ENCODE peak calls at places on chromosomes 3 and 15, in nine cellular contexts. F, J, X, U, H, S, T, R and O are unnamed samples.

GRCh38 chr3:116165190-116165589 is 280.1 kb downstream of the LSAMP start:
- DNase-seq in J (no peak), H (no peak), F (no peak), S (no peak), R (no peak), T (no peak), U (peak; percentile 71), X (no peak), O (no peak)

GRCh38 chr15:92819312-92820232 is 80.6 kb upstream of the CHD2 start:
- DNase-seq in U (no peak), X (no peak), H (no peak), T (no peak), R (no peak), F (no peak), J (no peak), S (no peak), O (no peak)

GRCh38 chr3:159860727-159861126 is 127.9 kb upstream of the IL12A start:
- DNase-seq in F (peak; percentile 11), R (no peak), H (no peak), U (no peak), S (peak; percentile 55), X (no peak), T (no peak), J (no peak), O (no peak)

GRCh38 chr3:173650596-173650995 is 253.1 kb downstream of the NLGN1 start:
- DNase-seq in T (no peak), R (no peak), X (no peak), J (no peak), S (no peak), F (no peak), H (no peak), U (no peak), O (no peak)

GRCh38 chr3:43296565-43296964 is 10.2 kb downstream of the SNRK start:
- DNase-seq in T (no peak), S (peak; percentile 48), U (no peak), H (no peak), X (peak; percentile 74), J (peak; percentile 58), R (peak; percentile 33), F (peak; percentile 70), O (no peak)

GRCh38 chr3:194447161-194447560 is 39.6 kb downstream of the ATP13A3 start:
- DNase-seq in X (no peak), T (no peak), J (no peak), U (peak; percentile 37), H (no peak), R (no peak), S (no peak), F (no peak), O (no peak)

GRCh38 chr3:15098503-15099363 is at the start of gene RBSN:
- DNase-seq in S (peak; percentile 94), J (peak; percentile 98), X (peak; percentile 97), U (peak; percentile 85), F (peak; percentile 92), R (peak; percentile 94), H (peak; percentile 96), T (peak; percentile 88), O (peak; percentile 90)

GRCh38 chr3:143974181-143974876 is 2.7 kb downstream of the DIPK2A start:
- DNase-seq in F (no peak), R (no peak), H (no peak), J (no peak), T (no peak), U (no peak), S (no peak), X (no peak), O (no peak)

GRCh38 chr3:123447749-123448502 is 964 bp downstream of the ADCY5 start:
- DNase-seq in U (no peak), J (no peak), T (peak; percentile 30), R (no peak), H (no peak), F (peak; percentile 15), X (peak; percentile 55), S (no peak), O (no peak)

GRCh38 chr15:41512512-41513281 is 930 bp downstream of the LTK start:
- DNase-seq in X (no peak), U (no peak), R (peak; percentile 22), H (no peak), F (no peak), S (no peak), J (no peak), T (no peak), O (no peak)

GRCh38 chr3:58452176-58452575 is 18.5 kb upstream of the PDHB start:
- DNase-seq in F (no peak), U (no peak), S (no peak), J (no peak), R (no peak), H (no peak), X (no peak), T (no peak), O (no peak)

GRCh38 chr3:111998661-111999641 is at the start of gene TAGLN3:
- DNase-seq in R (no peak), S (peak; percentile 25), X (no peak), U (peak; percentile 63), J (peak; percentile 51), H (peak; percentile 45), T (no peak), F (no peak), O (no peak)

GRCh38 chr3:58659051-58659675 is 7.4 kb downstream of the FAM3D start:
- DNase-seq in X (no peak), J (no peak), T (no peak), U (no peak), S (peak; percentile 72), R (no peak), H (no peak), F (no peak), O (peak; percentile 59)

GRCh38 chr3:56839784-56840724 is 38.3 kb upstream of the ARHGEF3 start:
- DNase-seq in R (no peak), X (no peak), F (no peak), S (peak; percentile 46), T (no peak), U (no peak), H (no peak), J (no peak), O (no peak)

GRCh38 chr15:78808550-78808949 is 2.7 kb downstream of the ADAMTS7 start:
- DNase-seq in H (no peak), R (no peak), J (peak; percentile 74), U (no peak), X (no peak), S (peak; percentile 48), T (no peak), F (no peak), O (no peak)

GRCh38 chr3:134054881-134055280 is 25.2 kb upstream of the SLCO2A1 start:
- DNase-seq in X (no peak), T (no peak), R (no peak), J (no peak), F (no peak), H (no peak), S (no peak), U (no peak), O (no peak)

GRCh38 chr3:62161306-62161705 is 212.0 kb downstream of the FEZF2 start:
- DNase-seq in T (no peak), F (no peak), S (peak; percentile 84), X (no peak), J (no peak), U (no peak), R (no peak), H (no peak), O (no peak)

GRCh38 chr3:45552031-45552772 is 42.3 kb upstream of the LIMD1 start:
- DNase-seq in J (no peak), U (no peak), T (no peak), R (no peak), S (peak; percentile 5), H (no peak), X (no peak), F (no peak), O (no peak)

GRCh38 chr3:147653309-147653923 is 244.3 kb downstream of the ZIC1 start:
- DNase-seq in T (no peak), F (no peak), S (no peak), H (no peak), J (no peak), R (no peak), X (no peak), U (no peak), O (no peak)

GRCh38 chr3:54344601-54345216 is 222.4 kb downstream of the CACNA2D3 start:
- DNase-seq in S (no peak), X (no peak), J (no peak), U (no peak), R (no peak), H (no peak), T (no peak), F (no peak), O (no peak)

GRCh38 chr15:39095218-39095879 is 485.5 kb upstream of the THBS1 start:
- DNase-seq in X (no peak), S (no peak), F (no peak), J (peak; percentile 32), H (no peak), R (no peak), T (no peak), U (no peak), O (no peak)

GRCh38 chr3:194874206-194874605 is 188.5 kb downstream of the FAM43A start:
- DNase-seq in J (no peak), F (no peak), R (no peak), X (no peak), T (no peak), U (no peak), H (no peak), S (no peak), O (no peak)

GRCh38 chr3:101252897-101253296 is 67.5 kb downstream of the IMPG2 start:
- DNase-seq in F (no peak), H (no peak), T (no peak), S (no peak), R (no peak), J (no peak), X (no peak), U (no peak), O (no peak)

GRCh38 chr15:52078876-52079700 is 33.5 kb downstream of the BCL2L10 start:
- DNase-seq in X (peak; percentile 86), F (peak; percentile 57), R (peak; percentile 64), T (peak; percentile 66), J (peak; percentile 73), H (peak; percentile 63), U (peak; percentile 50), S (peak; percentile 79), O (peak; percentile 46)

GRCh38 chr3:162740941-162741596 is 1244.5 kb downstream of the OTOL1 start:
- DNase-seq in R (no peak), F (no peak), X (no peak), H (no peak), S (no peak), J (no peak), T (no peak), U (no peak), O (no peak)